ENCODE peak calls at places on chromosomes 5 and 9, in seven cellular contexts. L is CD4-positive, alpha-beta T cell; E is uterus; M is CD4-positive, CD25-positive, alpha-beta regulatory T cell; I is naive thymus-derived CD4-positive, alpha-beta T cell; O is adipocyte; N is HCT116. Y is an unnamed sample. For H3K27me3, the result is how much of the 10 kb centered on the place peaks cover.

GRCh38 chr5:82594097-82594496 is 315.9 kb upstream of the RPS23 start:
- DNase-seq in L (no peak), E (no peak), M (no peak), I (no peak), O (peak), N (no peak), Y (no peak)

GRCh38 chr9:129240581-129241211 is 62.6 kb upstream of the IER5L start:
- DNase-seq in L (no peak), E (no peak), M (no peak), I (no peak), O (no peak), N (no peak), Y (no peak)

GRCh38 chr5:2149196-2149541 is 266.4 kb upstream of the IRX4 start:
- DNase-seq in L (no peak), E (no peak), M (no peak), I (no peak), O (no peak), N (peak), Y (no peak)

GRCh38 chr9:135657416-135657815 is 5.7 kb upstream of the LCN9 start:
- DNase-seq in L (no peak), E (no peak), M (no peak), I (no peak), O (no peak), N (no peak), Y (no peak)

GRCh38 chr5:7078901-7079300 is 317.0 kb upstream of the ADCY2 start:
- DNase-seq in L (no peak), E (no peak), M (no peak), I (no peak), O (no peak), N (no peak), Y (peak)

GRCh38 chr9:133737071-133737773 is 930 bp downstream of the SARDH start:
- DNase-seq in L (no peak), E (no peak), M (no peak), I (no peak), O (no peak), N (no peak), Y (no peak)

GRCh38 chr5:170640731-170641588 is 137.1 kb downstream of the KCNIP1 start:
- DNase-seq in L (no peak), E (no peak), M (no peak), I (no peak), O (no peak), N (no peak), Y (no peak)

GRCh38 chr5:168712280-168712924 is 133.2 kb upstream of the PANK3 start:
- DNase-seq in L (no peak), E (no peak), M (no peak), I (no peak), O (peak), N (peak), Y (peak)

GRCh38 chr5:6682239-6682638 is 31.0 kb upstream of the TENT4A start:
- DNase-seq in L (no peak), E (no peak), M (no peak), I (no peak), O (no peak), N (no peak), Y (no peak)

GRCh38 chr9:98157372-98157771 is 35.1 kb downstream of the CORO2A start:
- DNase-seq in L (no peak), E (no peak), M (no peak), I (no peak), O (no peak), N (no peak), Y (no peak)

GRCh38 chr9:109307380-109308240 is 13.2 kb downstream of the EPB41L4B start:
- DNase-seq in L (no peak), E (no peak), M (no peak), I (no peak), O (no peak), N (no peak), Y (no peak)

GRCh38 chr9:35852267-35852815 is 17.9 kb downstream of the OR13J1 start:
- DNase-seq in L (no peak), E (no peak), M (no peak), I (no peak), O (no peak), N (no peak), Y (no peak)

GRCh38 chr5:65762234-65762633 is 40.2 kb downstream of the NLN start:
- DNase-seq in L (no peak), E (no peak), M (no peak), I (no peak), O (no peak), N (no peak), Y (peak)

GRCh38 chr9:33193818-33194217 is 26.7 kb upstream of the B4GALT1 start:
- DNase-seq in L (no peak), E (no peak), M (no peak), I (no peak), O (no peak), N (no peak), Y (peak)

GRCh38 chr9:127873886-127874285 is 3.6 kb downstream of the AK1 start:
- DNase-seq in L (no peak), E (peak), M (no peak), I (no peak), O (peak), N (no peak), Y (no peak)

GRCh38 chr5:116738270-116738947 is 163.8 kb upstream of the SEMA6A start:
- DNase-seq in L (no peak), E (peak), M (no peak), I (no peak), O (no peak), N (no peak), Y (no peak)
- H3K27me3 ChIP-seq in L (under half), E (under half), M (under half), I (under half), O (under half), N (under half), Y (under half)

GRCh38 chr5:73339165-73339564 is 109.4 kb downstream of the FOXD1 start:
- DNase-seq in L (no peak), E (no peak), M (no peak), I (no peak), O (no peak), N (no peak), Y (no peak)

GRCh38 chr5:73338201-73339126 is 110.1 kb downstream of the FOXD1 start:
- DNase-seq in L (no peak), E (no peak), M (no peak), I (no peak), O (peak), N (no peak), Y (no peak)

GRCh38 chr5:73337586-73337985 is 111.0 kb downstream of the FOXD1 start:
- DNase-seq in L (no peak), E (no peak), M (no peak), I (no peak), O (peak), N (no peak), Y (no peak)

GRCh38 chr5:73333944-73334703 is 114.5 kb downstream of the FOXD1 start:
- DNase-seq in L (no peak), E (no peak), M (no peak), I (no peak), O (no peak), N (no peak), Y (no peak)

GRCh38 chr5:73336366-73336765 is 112.2 kb downstream of the FOXD1 start:
- DNase-seq in L (no peak), E (no peak), M (no peak), I (no peak), O (no peak), N (no peak), Y (no peak)
- H3K27me3 ChIP-seq in L (half or more), E (under half), M (under half), I (under half), O (under half), N (under half), Y (under half)

GRCh38 chr9:132418743-132419363 is 8.8 kb downstream of the CFAP77 start:
- DNase-seq in L (no peak), E (no peak), M (no peak), I (no peak), O (no peak), N (no peak), Y (no peak)
- H3K27me3 ChIP-seq in L (half or more), E (under half), M (under half), I (under half), O (half or more), N (under half), Y (under half)

DNA sequence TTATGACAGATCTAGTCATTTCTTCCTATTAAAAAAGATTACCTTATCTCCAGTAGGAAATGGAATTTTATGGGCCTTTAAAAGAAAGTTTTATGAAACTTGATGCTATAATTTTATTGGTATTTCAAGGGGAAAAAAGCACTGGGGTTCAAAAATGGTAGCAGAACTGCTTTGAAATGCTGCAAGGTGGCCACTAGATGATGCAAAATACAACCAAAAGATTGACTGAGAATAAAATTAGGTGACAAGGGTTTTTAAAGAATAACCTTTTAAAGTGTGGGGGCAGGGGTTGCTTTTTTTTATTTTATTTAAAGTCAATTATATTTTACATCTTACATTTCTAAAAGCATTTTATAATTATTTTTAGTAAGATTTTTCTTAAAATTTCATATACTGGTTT is 61.7 kb downstream of the KLF9 start:
- DNase-seq in L (no peak), E (no peak), M (no peak), I (no peak), O (peak), N (no peak), Y (no peak)
- H3K27me3 ChIP-seq in L (under half), E (under half), M (under half), I (under half), O (under half), N (under half), Y (under half)

GRCh38 chr9:23849379-23849778 is 23.3 kb upstream of the ELAVL2 start:
- DNase-seq in L (no peak), E (no peak), M (no peak), I (no peak), O (no peak), N (no peak), Y (no peak)
- H3K27me3 ChIP-seq in L (under half), E (under half), M (under half), I (under half), O (under half), N (under half), Y (under half)

DNA sequence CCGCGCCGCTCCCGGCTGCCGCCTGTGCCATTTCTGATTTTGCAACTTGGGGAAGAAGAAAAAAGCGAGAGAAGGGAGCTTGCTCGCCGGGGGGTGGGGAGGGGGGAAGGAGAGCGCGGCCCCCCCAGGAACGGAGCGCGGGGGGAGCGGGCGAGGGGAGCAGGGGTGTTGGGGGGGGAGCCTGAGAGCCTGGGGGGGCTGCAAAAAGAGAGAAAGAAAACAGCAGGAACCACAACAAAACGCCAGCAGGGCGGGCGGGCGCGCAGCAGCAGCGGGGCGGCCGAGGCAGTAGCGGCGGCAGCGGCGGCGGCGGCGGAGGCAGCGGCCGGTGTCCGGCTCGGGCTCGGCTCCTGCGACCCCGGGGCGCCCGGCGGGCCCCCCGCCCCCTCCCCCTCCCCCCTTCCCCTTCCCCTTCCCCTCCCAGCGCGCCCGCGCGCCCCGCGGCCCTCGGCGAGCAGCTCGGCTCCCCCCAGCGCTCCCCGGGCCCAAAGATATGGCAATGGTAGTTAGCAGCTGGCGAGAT is 1.6 kb downstream of the NR2F1 start:
- DNase-seq in L (no peak), E (no peak), M (no peak), I (no peak), O (no peak), N (no peak), Y (no peak)
- H3K27me3 ChIP-seq in L (half or more), E (under half), M (under half), I (half or more), O (under half), N (under half), Y (half or more)

GRCh38 chr9:504921-505821 is 290.5 kb downstream of the DOCK8 start:
- DNase-seq in L (no peak), E (peak), M (peak), I (peak), O (no peak), N (no peak), Y (no peak)

GRCh38 chr9:503331-503730 is 288.7 kb downstream of the DOCK8 start:
- DNase-seq in L (no peak), E (no peak), M (no peak), I (no peak), O (no peak), N (no peak), Y (no peak)

DNA sequence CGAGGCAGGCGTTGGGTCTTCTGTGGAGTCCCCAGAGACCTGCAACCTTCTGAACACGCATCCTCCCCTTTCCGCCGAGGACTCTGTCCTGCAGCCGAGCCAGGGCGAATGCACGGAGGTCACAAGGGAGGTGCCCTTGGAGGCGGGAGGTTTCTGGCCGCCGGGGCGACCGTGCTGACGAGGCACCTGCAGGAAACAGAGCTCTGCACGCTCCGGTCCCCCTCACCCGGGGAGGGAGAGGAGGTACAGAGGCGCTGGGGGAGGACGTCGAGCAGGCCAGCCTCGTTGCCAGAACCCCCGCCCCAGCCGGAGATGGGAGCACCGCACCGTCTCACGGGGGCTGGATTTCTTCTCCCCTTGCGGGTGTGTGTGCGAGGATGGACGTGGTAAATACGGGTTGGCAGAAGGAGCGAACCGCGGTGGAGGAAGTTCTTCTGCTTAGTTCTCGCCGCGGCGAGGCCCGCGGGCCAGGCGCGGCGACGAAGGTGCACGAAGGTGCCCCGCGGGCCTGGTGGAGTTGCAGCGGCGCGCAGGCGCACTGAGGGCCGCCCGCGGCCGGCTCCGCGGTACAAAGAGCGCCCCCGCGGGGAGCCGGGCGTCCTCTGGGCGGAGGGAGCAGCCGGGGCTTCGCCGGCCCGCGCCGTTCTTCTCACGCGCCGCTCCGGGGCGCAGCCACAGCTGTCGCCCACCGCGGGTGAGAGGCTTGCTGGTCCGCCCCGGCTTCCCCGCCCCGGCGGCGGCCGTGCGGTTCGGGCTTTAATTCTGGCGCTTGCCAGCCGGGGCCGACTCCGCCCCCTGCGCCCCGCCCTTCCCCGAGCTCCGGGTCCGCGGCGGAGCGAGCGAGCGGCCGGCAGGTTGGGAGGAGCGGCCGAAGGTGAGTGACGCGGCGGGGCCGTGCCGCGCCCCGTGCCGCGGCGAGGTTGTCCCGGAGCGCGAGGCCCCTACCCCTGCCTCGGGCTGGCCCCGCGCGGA is 289.5 kb downstream of the DOCK8 start:
- DNase-seq in L (peak), E (peak), M (peak), I (peak), O (peak), N (peak), Y (peak)
- H3K27me3 ChIP-seq in L (under half), E (under half), M (under half), I (under half), O (under half), N (under half), Y (under half)

DNA sequence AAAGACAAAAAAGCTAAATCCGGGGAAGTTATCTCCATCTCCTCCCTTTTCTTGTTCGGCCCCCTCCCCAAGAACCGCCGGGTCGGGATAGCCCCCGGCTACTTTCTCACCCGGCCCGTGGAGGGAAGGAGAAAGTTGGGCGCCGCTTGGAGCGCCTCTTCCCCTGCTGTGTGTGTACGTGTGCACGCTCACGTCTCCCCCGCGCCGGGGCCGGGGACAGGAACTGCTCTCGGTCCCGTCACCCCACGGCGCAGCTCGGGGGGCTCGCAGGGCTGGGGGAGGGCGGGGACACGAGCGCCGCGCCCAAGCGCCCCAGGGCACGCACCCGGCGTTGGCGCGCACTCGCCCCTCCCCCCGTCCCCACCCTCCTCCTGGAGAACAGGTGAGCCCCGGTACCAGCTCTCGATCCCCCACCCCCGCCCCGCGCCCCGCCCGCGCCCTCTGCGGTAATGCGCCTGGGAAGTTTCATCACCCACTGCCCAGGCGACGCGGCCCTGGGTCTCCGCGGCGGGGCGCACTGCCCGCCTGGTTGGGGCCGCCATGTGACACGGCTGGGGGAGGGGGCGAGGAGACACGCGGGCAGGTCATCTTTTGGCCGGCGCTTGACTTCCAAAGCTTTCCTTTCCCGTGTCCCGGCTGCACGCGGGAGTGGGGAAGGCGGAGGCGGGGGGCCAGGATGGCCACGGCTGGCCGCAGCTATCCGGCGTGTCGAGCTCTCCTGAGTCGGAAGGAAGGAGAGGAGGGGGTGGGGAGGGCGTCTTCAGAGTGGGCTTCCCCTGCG is 1.3 kb upstream of the STC2 start:
- DNase-seq in L (no peak), E (no peak), M (no peak), I (peak), O (peak), N (peak), Y (peak)
- H3K27me3 ChIP-seq in L (half or more), E (under half), M (under half), I (under half), O (under half), N (under half), Y (under half)

GRCh38 chr5:154483654-154484392 is 5.8 kb upstream of the HAND1 start:
- DNase-seq in L (no peak), E (no peak), M (no peak), I (no peak), O (no peak), N (no peak), Y (no peak)

GRCh38 chr5:154484393-154484944 is 6.4 kb upstream of the HAND1 start:
- DNase-seq in L (no peak), E (no peak), M (no peak), I (no peak), O (no peak), N (no peak), Y (no peak)

GRCh38 chr5:154480847-154481246 is 2.8 kb upstream of the HAND1 start:
- DNase-seq in L (no peak), E (no peak), M (no peak), I (no peak), O (no peak), N (no peak), Y (no peak)

GRCh38 chr5:154481584-154482381 is 3.8 kb upstream of the HAND1 start:
- DNase-seq in L (no peak), E (no peak), M (no peak), I (no peak), O (no peak), N (no peak), Y (no peak)

GRCh38 chr5:154482528-154483449 is 4.8 kb upstream of the HAND1 start:
- DNase-seq in L (no peak), E (no peak), M (no peak), I (peak), O (no peak), N (no peak), Y (no peak)
- H3K27me3 ChIP-seq in L (half or more), E (half or more), M (half or more), I (under half), O (half or more), N (half or more), Y (under half)

GRCh38 chr5:73319036-73319435 is 129.5 kb downstream of the FOXD1 start:
- DNase-seq in L (no peak), E (no peak), M (no peak), I (no peak), O (no peak), N (no peak), Y (no peak)

GRCh38 chr5:73325546-73325945 is 123.0 kb downstream of the FOXD1 start:
- DNase-seq in L (no peak), E (no peak), M (no peak), I (no peak), O (no peak), N (no peak), Y (no peak)

GRCh38 chr5:73323466-73323865 is 125.1 kb downstream of the FOXD1 start:
- DNase-seq in L (no peak), E (no peak), M (no peak), I (no peak), O (no peak), N (no peak), Y (no peak)

GRCh38 chr5:73321757-73322452 is 126.7 kb downstream of the FOXD1 start:
- DNase-seq in L (no peak), E (no peak), M (no peak), I (no peak), O (peak), N (peak), Y (no peak)

GRCh38 chr5:73322453-73323076 is 126.0 kb downstream of the FOXD1 start:
- DNase-seq in L (no peak), E (no peak), M (no peak), I (no peak), O (no peak), N (no peak), Y (no peak)
- H3K27me3 ChIP-seq in L (under half), E (under half), M (under half), I (under half), O (under half), N (under half), Y (under half)

Y was measured in trophoblast cell.